ENCODE peak calls at places on chromosomes 11 and 22, in seven cellular contexts. F, C, N, V, Q, G and E are unnamed samples.

GRCh38 chr11:115627666-115628460 is 123.6 kb upstream of the CADM1 start:
- DNase-seq in G (no peak), F (no peak), C (no peak), Q (no peak), N (no peak), V (no peak), E (no peak)

GRCh38 chr22:27377901-27378300 is 423.7 kb downstream of the MN1 start:
- DNase-seq in N (no peak), F (peak; percentile 29), G (no peak), V (peak; percentile 36), Q (no peak), C (no peak), E (no peak)

GRCh38 chr22:23708270-23708669 is 17.5 kb downstream of the RGL4 start:
- DNase-seq in N (no peak), G (no peak), Q (no peak), C (no peak), F (no peak), V (no peak), E (no peak)

GRCh38 chr22:41237707-41238569 is 2.8 kb downstream of the CHADL start:
- DNase-seq in C (no peak), N (peak; percentile 80), Q (peak; percentile 87), V (peak; percentile 86), F (peak; percentile 40), G (peak; percentile 54), E (no peak)

GRCh38 chr11:46987183-46987582 is 50.6 kb downstream of the CSTPP1 start:
- DNase-seq in N (no peak), G (no peak), C (no peak), F (no peak), Q (no peak), V (no peak), E (no peak)

GRCh38 chr11:68908273-68908672 is 4.6 kb downstream of the IGHMBP2 start:
- DNase-seq in V (no peak), G (no peak), Q (no peak), F (no peak), N (no peak), C (no peak), E (no peak)

GRCh38 chr11:72478596-72479143 is 44.3 kb upstream of the CLPB start:
- DNase-seq in G (no peak), F (peak; percentile 57), V (no peak), N (peak; percentile 34), C (no peak), Q (no peak), E (no peak)

GRCh38 chr11:65524747-65525658 is at the start of gene SCYL1:
- DNase-seq in Q (peak; percentile 94), G (peak; percentile 85), V (peak; percentile 89), N (peak; percentile 98), C (peak; percentile 64), F (peak; percentile 95), E (peak; percentile 95)

GRCh38 chr22:23380230-23380573 is 199.9 kb downstream of the IGLL1 start:
- DNase-seq in F (no peak), V (no peak), N (no peak), C (no peak), Q (no peak), G (no peak), E (peak; percentile 60)

GRCh38 chr11:110897035-110897434 is 184.8 kb upstream of the ARHGAP20 start:
- DNase-seq in G (no peak), F (peak; percentile 90), N (peak; percentile 60), V (no peak), C (peak; percentile 48), Q (no peak), E (no peak)

GRCh38 chr11:66318576-66318970 is 1.7 kb upstream of the CD248 start:
- DNase-seq in Q (no peak), F (no peak), N (no peak), C (no peak), G (peak; percentile 59), V (no peak), E (no peak)

GRCh38 chr11:54558407-54558806 is 45.4 kb downstream of the OR4C46 start:
- DNase-seq in N (no peak), V (no peak), G (no peak), F (no peak), Q (no peak), C (no peak), E (no peak)

GRCh38 chr11:15845261-15845660 is 511.1 kb downstream of the SOX6 start:
- DNase-seq in N (no peak), Q (no peak), G (no peak), C (no peak), V (no peak), F (no peak), E (no peak)

GRCh38 chr22:22903355-22903777 is 15.8 kb downstream of the IGLL5 start:
- DNase-seq in V (peak; percentile 19), C (no peak), G (no peak), N (no peak), Q (no peak), F (no peak), E (no peak)

GRCh38 chr11:73566977-73567755 is 30.7 kb downstream of the FAM168A start:
- DNase-seq in Q (peak; percentile 4), F (no peak), C (no peak), N (no peak), V (no peak), G (no peak), E (no peak)

GRCh38 chr11:28759311-28759710 is 651.1 kb downstream of the METTL15 start:
- DNase-seq in F (no peak), C (no peak), Q (peak; percentile 63), G (no peak), V (no peak), N (no peak), E (no peak)

GRCh38 chr11:87473174-87473573 is 435.4 kb downstream of the TMEM135 start:
- DNase-seq in N (peak; percentile 72), G (peak; percentile 35), C (peak; percentile 62), F (peak; percentile 79), Q (peak; percentile 23), V (peak; percentile 27), E (no peak)

GRCh38 chr11:128653828-128654231 is 40.0 kb upstream of the FLI1 start:
- DNase-seq in V (peak; percentile 63), Q (peak; percentile 33), N (peak; percentile 47), G (no peak), C (peak; percentile 12), F (peak; percentile 68), E (no peak)

GRCh38 chr22:41481131-41481830 is 12.4 kb downstream of the ACO2 start:
- DNase-seq in Q (no peak), V (no peak), F (no peak), G (peak; percentile 39), N (peak; percentile 46), C (peak; percentile 46), E (no peak)

GRCh38 chr11:134032501-134033091 is 36.3 kb upstream of the JAM3 start:
- DNase-seq in G (no peak), F (no peak), C (no peak), V (peak; percentile 49), N (peak; percentile 33), Q (no peak), E (no peak)

GRCh38 chr11:85822814-85823213 is 11.9 kb upstream of the SYTL2 start:
- DNase-seq in C (no peak), V (no peak), G (no peak), F (no peak), Q (no peak), N (peak; percentile 36), E (no peak)

GRCh38 chr11:106304274-106304673 is 226.8 kb downstream of the AASDHPPT start:
- DNase-seq in C (no peak), G (no peak), Q (no peak), N (peak; percentile 26), V (no peak), F (peak; percentile 59), E (no peak)

GRCh38 chr11:123061403-123062157 is at the start of gene HSPA8:
- DNase-seq in Q (peak; percentile 71), V (peak; percentile 80), N (peak; percentile 63), F (peak; percentile 81), G (peak; percentile 65), C (no peak), E (no peak)

GRCh38 chr11:72781313-72782080 is 12.3 kb downstream of the STARD10 start:
- DNase-seq in N (peak; percentile 79), G (no peak), V (peak; percentile 60), C (no peak), F (peak; percentile 49), Q (peak; percentile 83), E (no peak)

GRCh38 chr11:123674297-123674696 is 19.9 kb upstream of the SCN3B start:
- DNase-seq in N (no peak), G (no peak), F (no peak), C (no peak), V (no peak), Q (no peak), E (no peak)

GRCh38 chr11:58285483-58286040 is 17.5 kb upstream of the OR10W1 start:
- DNase-seq in Q (no peak), G (no peak), C (no peak), V (no peak), F (no peak), N (no peak), E (no peak)

GRCh38 chr11:70145025-70145529 is 58.0 kb upstream of the FADD start:
- DNase-seq in Q (no peak), F (no peak), V (no peak), G (no peak), C (no peak), N (no peak), E (no peak)

GRCh38 chr11:33017478-33017877 is 1.8 kb downstream of the DEPDC7 start:
- DNase-seq in N (no peak), F (no peak), V (no peak), G (no peak), C (no peak), Q (no peak), E (no peak)

GRCh38 chr11:6214530-6214929 is 9.2 kb downstream of the C11orf42 start:
- DNase-seq in Q (no peak), N (no peak), G (no peak), V (no peak), C (no peak), F (no peak), E (no peak)

GRCh38 chr22:50733521-50734342 is 4.3 kb upstream of the ACR start:
- DNase-seq in N (peak; percentile 69), Q (no peak), C (peak; percentile 27), G (peak; percentile 15), F (peak; percentile 46), V (peak; percentile 21), E (peak; percentile 76)

GRCh38 chr11:1151366-1152315 is 6.1 kb upstream of the MUC5AC start:
- DNase-seq in V (no peak), Q (peak; percentile 27), C (no peak), G (no peak), N (peak; percentile 7), F (no peak), E (peak; percentile 88)

GRCh38 chr11:134557571-134558257 is 145.7 kb upstream of the B3GAT1 start:
- DNase-seq in N (no peak), F (no peak), G (no peak), Q (no peak), V (no peak), C (no peak), E (peak; percentile 41)

GRCh38 chr11:75328426-75329277 is 22.8 kb downstream of the ARRB1 start:
- DNase-seq in C (peak; percentile 65), V (peak; percentile 69), N (peak; percentile 85), F (peak; percentile 86), G (peak; percentile 65), Q (peak; percentile 90), E (no peak)

GRCh38 chr11:6856871-6857270 is 6.0 kb upstream of the OR10A2 start:
- DNase-seq in G (no peak), V (no peak), C (no peak), F (no peak), Q (no peak), N (no peak), E (no peak)

GRCh38 chr11:9060700-9061111 is 30.7 kb downstream of the SCUBE2 start:
- DNase-seq in Q (no peak), C (no peak), F (no peak), G (no peak), N (no peak), V (no peak), E (no peak)

GRCh38 chr22:20624161-20624616 is 116.8 kb downstream of the MED15 start:
- DNase-seq in N (no peak), F (no peak), G (no peak), Q (no peak), C (no peak), V (no peak), E (no peak)

GRCh38 chr11:71425851-71426250 is 22.3 kb downstream of the DHCR7 start:
- DNase-seq in F (no peak), V (no peak), G (no peak), Q (no peak), N (no peak), C (no peak), E (peak; percentile 28)

GRCh38 chr11:69396051-69396947 is 85.2 kb upstream of the LINC01488 start:
- DNase-seq in N (no peak), G (no peak), C (no peak), Q (no peak), F (no peak), V (peak; percentile 2), E (no peak)